ENCODE peak calls at places on chromosomes 12 and 14, in five cellular contexts. D is GM06990, R is uterus, U is A549, N is PC-3. Z is an unnamed sample.

GRCh38 chr14:90576981-90577660 is 180.3 kb downstream of the CALM1 start:
- DNase-seq in D (no peak), R (no peak), U (no peak), N (no peak), Z (no peak)

GRCh38 chr14:37595809-37596595 is 573 bp downstream of the TTC6 start:
- DNase-seq in U (peak; percentile 89), R (no peak), N (peak; percentile 98), D (no peak), Z (peak; percentile 41)

GRCh38 chr14:61493239-61493638 is 171.9 kb downstream of the PRKCH start:
- DNase-seq in D (no peak), R (no peak), N (peak; percentile 88), U (peak; percentile 48), Z (no peak)

GRCh38 chr12:25110260-25110659 is 84.7 kb downstream of the DNAI7 start:
- DNase-seq in R (no peak), D (no peak), U (no peak), N (no peak), Z (no peak)

GRCh38 chr14:67172520-67172919 is 16.7 kb upstream of the GARIN2 start:
- DNase-seq in R (no peak), N (peak; percentile 64), U (no peak), D (no peak), Z (no peak)

GRCh38 chr12:13941258-13942249 is 39.8 kb downstream of the GRIN2B start:
- DNase-seq in R (no peak), N (peak; percentile 72), U (peak; percentile 96), D (no peak), Z (peak; percentile 34)

GRCh38 chr14:38098074-38098846 is 109.4 kb upstream of the SSTR1 start:
- DNase-seq in D (no peak), N (peak; percentile 64), U (no peak), R (no peak), Z (no peak)

GRCh38 chr12:19778111-19778688 is 338.9 kb downstream of the AEBP2 start:
- DNase-seq in U (no peak), R (no peak), N (no peak), D (no peak), Z (no peak)

GRCh38 chr12:75705749-75706719 is 194.6 kb upstream of the KRR1 start:
- DNase-seq in U (peak; percentile 41), R (peak; percentile 45), D (no peak), N (peak; percentile 21), Z (peak; percentile 50)

GRCh38 chr14:38291681-38292459 is 36.0 kb upstream of the CLEC14A start:
- DNase-seq in D (no peak), R (no peak), U (no peak), N (peak; percentile 13), Z (no peak)

GRCh38 chr12:96471368-96472040 is 17.9 kb upstream of the CFAP54 start:
- DNase-seq in R (no peak), D (no peak), N (peak; percentile 72), U (no peak), Z (no peak)

GRCh38 chr12:84136862-84137367 is 775.7 kb downstream of the SLC6A15 start:
- DNase-seq in D (no peak), R (no peak), N (peak; percentile 91), U (peak; percentile 59), Z (no peak)

GRCh38 chr12:14239935-14240872 is 125.3 kb upstream of the ATF7IP start:
- DNase-seq in R (no peak), N (peak; percentile 79), U (no peak), D (peak; percentile 83), Z (peak; percentile 33)

GRCh38 chr14:65101631-65102440 is 481 bp downstream of the MAX start:
- DNase-seq in U (no peak), D (no peak), N (no peak), R (peak; percentile 40), Z (peak; percentile 55)

GRCh38 chr12:113439606-113440030 is 17.4 kb downstream of the SDSL start:
- DNase-seq in U (peak; percentile 60), D (no peak), N (peak; percentile 69), R (no peak), Z (peak; percentile 83)

GRCh38 chr12:104747956-104748355 is 210.1 kb downstream of the SLC41A2 start:
- DNase-seq in R (no peak), D (no peak), N (no peak), U (no peak), Z (no peak)

GRCh38 chr12:75699728-75700496 is 188.5 kb upstream of the KRR1 start:
- DNase-seq in D (no peak), N (peak; percentile 7), R (no peak), U (no peak), Z (no peak)

GRCh38 chr14:55438066-55438683 is 2.2 kb downstream of the TBPL2 start:
- DNase-seq in U (peak; percentile 71), D (no peak), R (no peak), N (peak; percentile 92), Z (peak; percentile 19)

GRCh38 chr14:95345032-95345431 is 25.3 kb upstream of the CLMN start:
- DNase-seq in N (no peak), U (no peak), D (no peak), R (no peak), Z (no peak)

GRCh38 chr14:64625363-64626232 is 75.8 kb downstream of the PPP1R36 start:
- DNase-seq in U (no peak), R (no peak), D (no peak), N (no peak), Z (no peak)

GRCh38 chr12:49548822-49549648 is 10.2 kb downstream of the KCNH3 start:
- DNase-seq in N (no peak), D (no peak), R (no peak), U (no peak), Z (peak; percentile 74)

GRCh38 chr12:66188584-66189475 is at the start of gene IRAK3:
- DNase-seq in R (peak; percentile 75), D (peak; percentile 52), U (peak; percentile 21), N (no peak), Z (peak; percentile 55)

GRCh38 chr14:104688755-104689619 is at the start of gene INF2:
- DNase-seq in D (peak; percentile 66), U (peak; percentile 87), R (peak; percentile 66), N (peak; percentile 74), Z (peak; percentile 75)

GRCh38 chr12:22100952-22101748 is 55.1 kb downstream of the CMAS start:
- DNase-seq in R (peak; percentile 28), D (peak; percentile 13), N (peak; percentile 46), U (peak; percentile 60), Z (peak; percentile 32)

GRCh38 chr12:80791863-80792262 is 75.2 kb downstream of the MYF5 start:
- DNase-seq in R (no peak), N (no peak), D (no peak), U (no peak), Z (no peak)

GRCh38 chr14:80356413-80356812 is 145.1 kb upstream of the DIO2 start:
- DNase-seq in R (no peak), U (peak; percentile 35), N (peak; percentile 49), D (no peak), Z (no peak)

GRCh38 chr14:83342590-83342989 is 1808.9 kb upstream of the SEL1L start:
- DNase-seq in U (no peak), N (no peak), R (no peak), D (no peak), Z (no peak)

GRCh38 chr14:54691525-54692260 is 124.8 kb downstream of the SAMD4A start:
- DNase-seq in R (peak; percentile 73), D (no peak), U (peak; percentile 73), N (peak; percentile 97), Z (peak; percentile 74)

GRCh38 chr12:111645433-111645832 is 40.3 kb downstream of the BRAP start:
- DNase-seq in D (no peak), R (no peak), N (peak; percentile 70), U (peak; percentile 12), Z (no peak)

GRCh38 chr12:57213763-57214397 is 2.7 kb upstream of the NXPH4 start:
- DNase-seq in N (no peak), R (no peak), U (no peak), D (no peak), Z (no peak)

GRCh38 chr12:64457466-64457865 is 5.5 kb downstream of the TBK1 start:
- DNase-seq in R (no peak), U (no peak), D (peak; percentile 28), N (no peak), Z (no peak)

GRCh38 chr12:41521872-41522379 is 333.8 kb downstream of the PDZRN4 start:
- DNase-seq in R (no peak), D (peak; percentile 13), N (peak; percentile 75), U (peak; percentile 9), Z (no peak)

GRCh38 chr12:95629392-95629791 is 78.1 kb upstream of the USP44 start:
- DNase-seq in R (no peak), D (no peak), N (no peak), U (no peak), Z (no peak)

GRCh38 chr14:71130491-71131179 is 223.4 kb downstream of the PCNX1 start:
- DNase-seq in U (no peak), R (no peak), N (peak; percentile 81), D (no peak), Z (no peak)

GRCh38 chr12:50242751-50243191 is 40.5 kb downstream of the LIMA1 start:
- DNase-seq in D (no peak), N (peak; percentile 84), R (no peak), U (no peak), Z (no peak)

DNA sequence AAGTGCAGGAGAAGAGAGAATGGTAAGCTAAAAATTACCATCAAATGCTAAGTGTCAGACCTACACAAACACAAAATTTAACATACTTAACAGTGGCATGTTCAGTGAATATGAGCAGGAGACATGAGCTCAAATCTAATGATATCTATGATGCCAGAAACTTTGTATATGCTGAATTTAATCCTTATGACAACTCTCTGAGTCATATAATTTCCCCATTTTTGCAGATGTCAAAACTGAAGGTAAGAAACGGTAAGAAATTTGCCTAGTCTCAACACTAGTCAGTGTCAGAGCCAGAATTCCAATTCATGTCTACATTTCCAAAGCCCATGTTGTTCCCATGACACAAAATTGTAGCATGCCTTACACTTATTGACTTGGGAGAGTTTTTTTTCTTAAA is 375.8 kb downstream of the APAF1 start:
- DNase-seq in D (no peak), U (no peak), N (peak; percentile 34), R (no peak), Z (no peak)
- TF ChIP-seq CTCF in D (no peak), U (no peak), N (no peak), R (no peak), Z (no peak)

GRCh38 chr12:7018350-7019042 is at the start of gene LPCAT3:
- DNase-seq in U (peak; percentile 97), D (peak; percentile 98), N (peak; percentile 90), R (peak; percentile 99), Z (peak; percentile 98)
- TF ChIP-seq CTCF in U (peak; percentile 89), D (peak; percentile 89), N (peak; percentile 69), R (peak; percentile 88), Z (peak; percentile 75)

GRCh38 chr14:58638231-58639205 is 756 bp downstream of the DACT1 start:
- DNase-seq in D (peak; percentile 44), N (peak; percentile 49), R (peak; percentile 37), U (peak; percentile 10), Z (peak; percentile 32)
- TF ChIP-seq CTCF in D (no peak), N (no peak), R (no peak), U (no peak), Z (no peak)

GRCh38 chr12:71124833-71125460 is 32.9 kb downstream of the TSPAN8 start:
- DNase-seq in R (no peak), N (no peak), U (no peak), D (no peak), Z (no peak)
- TF ChIP-seq CTCF in R (no peak), N (peak; percentile 31), U (no peak), D (no peak), Z (no peak)

DNA sequence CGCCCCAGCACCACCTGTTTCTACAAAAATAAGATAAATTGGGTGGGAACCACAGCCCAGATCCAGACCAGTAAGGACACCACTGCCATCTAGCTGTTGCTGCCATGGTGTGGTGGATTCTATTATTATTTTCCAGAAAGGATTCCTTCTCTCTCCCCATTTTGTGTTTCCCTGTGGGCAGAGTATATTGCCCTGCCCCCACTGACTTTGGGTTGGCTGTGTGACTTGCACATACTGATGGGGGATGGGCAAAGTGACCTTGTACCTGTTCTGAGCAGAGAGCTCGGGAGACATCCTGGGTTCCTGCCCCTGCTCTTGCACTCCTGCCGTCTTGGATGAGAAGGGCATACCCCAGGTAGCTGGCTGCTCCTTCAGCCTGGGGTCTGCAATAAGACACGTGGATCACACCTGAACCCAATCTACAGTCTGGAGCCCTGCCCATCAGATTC is 24.3 kb downstream of the MOAP1 start:
- DNase-seq in U (peak; percentile 62), D (no peak), N (peak; percentile 64), R (no peak), Z (no peak)
- TF ChIP-seq CTCF in U (peak; percentile 58), D (peak; percentile 39), N (peak; percentile 57), R (peak; percentile 8), Z (no peak)